ENCODE peak calls at places on chromosomes 7 and 10, in seven cellular contexts. T is cardiac fibroblast; H is fibroblast of pulmonary artery; C is endodermal cell; G is CD8-positive, alpha-beta T cell; Z is AG09309; Y is MM.1S. S is an unnamed sample.

GRCh38 chr7:134778941-134779740 is at the start of gene CALD1:
- DNase-seq in Y (peak; percentile 22), Z (peak; percentile 99), T (peak; percentile 98), G (no peak), C (peak; percentile 95), H (peak; percentile 100), S (peak; percentile 99)

GRCh38 chr7:2195403-2196246 is 37.1 kb downstream of the MAD1L1 start:
- DNase-seq in H (no peak), Y (no peak), G (no peak), T (no peak), Z (no peak), C (no peak), S (no peak)

GRCh38 chr7:116674508-116675173 is 2.6 kb downstream of the MET start:
- DNase-seq in Y (no peak), T (no peak), H (no peak), G (no peak), C (no peak), Z (no peak), S (no peak)

GRCh38 chr7:77338883-77339629 is 77.1 kb downstream of the GSAP start:
- DNase-seq in T (peak; percentile 59), Z (no peak), H (peak; percentile 65), G (no peak), C (no peak), Y (no peak), S (no peak)

GRCh38 chr10:86931872-86932271 is 25.5 kb downstream of the MMRN2 start:
- DNase-seq in C (no peak), T (peak; percentile 71), H (peak; percentile 73), Z (peak; percentile 58), G (no peak), Y (no peak), S (peak; percentile 26)

GRCh38 chr7:24573554-24574338 is 494 bp downstream of the PALS2 start:
- DNase-seq in T (peak; percentile 59), G (peak; percentile 4), C (peak; percentile 88), H (peak; percentile 59), Y (peak; percentile 68), Z (no peak), S (no peak)

GRCh38 chr10:132934953-132935352 is 7.4 kb downstream of the CFAP46 start:
- DNase-seq in T (no peak), C (no peak), H (no peak), G (no peak), Y (no peak), Z (no peak), S (no peak)

GRCh38 chr10:116852246-116852645 is 2.9 kb downstream of the ENO4 start:
- DNase-seq in H (no peak), T (no peak), Y (no peak), C (no peak), Z (no peak), G (no peak), S (no peak)

GRCh38 chr7:66150471-66150870 is 35.8 kb downstream of the CRCP start:
- DNase-seq in Z (peak; percentile 59), Y (no peak), C (no peak), H (peak; percentile 85), G (no peak), T (peak; percentile 90), S (no peak)

DNA sequence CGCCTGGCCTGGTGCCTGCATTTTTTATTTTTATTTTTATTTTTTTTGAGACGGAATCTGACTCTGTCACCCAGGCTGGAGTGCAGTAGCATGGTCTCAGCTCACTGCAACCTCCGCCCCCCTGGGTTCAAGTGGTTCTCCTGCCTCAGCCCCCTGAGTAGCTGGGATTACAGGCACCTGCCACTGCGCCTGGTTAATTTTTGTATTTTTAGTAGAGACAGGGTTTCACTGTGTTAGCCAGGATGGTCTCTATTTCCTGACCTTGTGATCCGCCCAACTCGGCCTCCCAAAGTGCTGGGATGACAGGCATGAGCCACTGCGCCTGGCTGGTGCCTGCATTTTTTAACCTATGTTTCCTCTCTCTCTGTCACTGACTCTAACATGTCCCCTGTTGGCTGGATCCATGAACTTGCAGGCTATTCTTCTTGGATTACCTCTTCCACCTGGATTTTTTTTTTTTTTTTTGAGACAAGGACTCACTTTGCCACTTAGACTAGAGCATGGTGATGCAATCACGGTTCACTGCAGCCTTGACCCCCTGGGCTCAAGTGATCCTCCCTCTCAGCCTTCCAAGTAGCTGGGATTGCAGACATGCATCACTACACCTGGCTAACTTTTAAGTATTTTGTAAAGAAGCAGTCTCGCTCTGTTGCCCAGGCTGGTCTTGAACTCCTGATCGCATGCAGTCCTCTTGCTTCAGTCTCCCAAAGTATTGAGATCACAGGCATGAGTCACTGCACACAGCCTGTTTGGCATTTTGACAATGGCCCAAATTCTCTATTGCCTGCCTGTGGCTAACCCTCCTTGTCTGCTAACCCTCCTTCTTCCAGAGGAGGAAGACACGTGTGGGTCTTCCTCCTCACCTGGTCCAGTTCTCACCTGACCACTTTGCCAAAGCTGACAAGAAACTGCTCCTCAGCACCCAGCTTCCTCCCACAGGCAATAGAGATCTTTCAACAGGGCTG is 23.0 kb upstream of the PRPF18 start:
- DNase-seq in T (no peak), H (no peak), Y (no peak), Z (no peak), C (no peak), G (no peak), S (no peak)
- TF ChIP-seq CTCF in T (no peak), H (no peak), Y (no peak), Z (no peak), C (no peak), G (no peak), S (no peak)

GRCh38 chr10:130175074-130175473 is 38.9 kb downstream of the GLRX3 start:
- DNase-seq in Y (no peak), H (no peak), T (no peak), C (no peak), Z (no peak), G (no peak), S (no peak)
- H3K4me3 ChIP-seq in Y (no peak overlapping the region), H (no peak overlapping the region), T (no peak overlapping the region), C (no peak overlapping the region), Z (no peak overlapping the region), G (no peak overlapping the region), S (no peak overlapping the region)

DNA sequence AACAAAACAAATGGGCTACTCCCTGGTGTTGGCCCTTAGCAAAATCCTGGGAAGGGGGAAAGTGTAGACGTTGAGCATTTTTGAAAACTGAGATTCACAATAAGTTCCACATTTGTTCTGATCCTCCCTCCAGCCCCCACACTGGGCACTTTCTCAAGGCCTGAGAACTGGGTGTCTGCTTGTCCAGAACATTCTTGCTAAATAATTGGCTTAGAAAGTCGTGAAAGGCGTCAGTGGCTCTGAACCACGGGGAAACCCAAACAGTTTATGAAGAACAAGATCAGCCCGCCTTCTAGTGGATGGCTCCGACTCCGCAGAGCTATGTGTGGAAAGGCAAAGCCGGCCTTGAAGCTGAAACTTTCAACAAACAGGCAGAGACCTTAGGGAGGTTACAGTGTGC is 370.1 kb downstream of the PRPF18 start:
- DNase-seq in C (peak; percentile 62), G (no peak), Y (no peak), Z (peak; percentile 65), H (peak; percentile 81), T (peak; percentile 69), S (no peak)
- TF ChIP-seq CTCF in C (peak; percentile 44), G (no peak), Y (no peak), Z (peak; percentile 64), H (peak; percentile 49), T (peak; percentile 74), S (peak; percentile 49)

DNA sequence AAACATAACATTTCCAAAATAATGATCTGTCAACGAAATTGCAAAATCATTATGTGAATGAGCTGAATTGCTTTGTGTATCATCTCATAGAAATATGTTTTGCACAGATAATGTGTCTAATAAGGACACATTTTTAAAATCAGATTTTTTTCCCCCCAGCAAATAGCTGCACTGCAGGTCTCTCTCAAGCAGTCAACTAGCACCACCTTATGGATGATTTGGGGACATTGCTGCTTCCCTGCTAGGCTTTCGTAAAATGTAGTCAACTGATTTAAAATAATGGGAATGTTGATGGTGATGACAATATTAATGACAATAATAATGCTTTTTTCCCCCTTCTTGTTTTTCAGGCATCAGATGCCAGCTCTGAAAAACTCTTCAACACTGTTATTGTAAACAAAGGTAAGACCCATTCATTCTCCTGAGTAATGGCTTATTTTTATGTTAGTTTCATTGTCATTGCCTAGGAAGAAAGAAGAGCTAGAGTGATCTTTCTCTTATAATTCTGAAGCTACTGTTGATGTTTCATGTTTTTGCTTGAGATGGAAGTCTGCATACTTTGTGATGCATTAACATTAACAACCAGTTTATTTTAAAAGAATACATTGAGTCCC is 433.6 kb upstream of the GALNT17 start:
- DNase-seq in Y (peak; percentile 70), H (peak; percentile 76), T (peak; percentile 76), C (no peak), G (no peak), Z (peak; percentile 43), S (no peak)
- H3K4me3 ChIP-seq in Y (no peak overlapping the region), H (no peak overlapping the region), T (no peak overlapping the region), C (peak overlapping the region; percentile 96), G (no peak overlapping the region), Z (no peak overlapping the region), S (no peak overlapping the region)

GRCh38 chr10:34731213-34731612 is 83.9 kb downstream of the PARD3 start:
- DNase-seq in G (no peak), Z (no peak), H (no peak), Y (no peak), C (no peak), T (no peak), S (no peak)

GRCh38 chr10:34734918-34735317 is 80.2 kb downstream of the PARD3 start:
- DNase-seq in T (no peak), Y (no peak), C (no peak), H (no peak), Z (no peak), G (no peak), S (no peak)

GRCh38 chr10:34731885-34732701 is 83.0 kb downstream of the PARD3 start:
- DNase-seq in H (peak; percentile 76), Z (peak; percentile 40), C (no peak), T (peak; percentile 66), Y (no peak), G (no peak), S (no peak)

GRCh38 chr10:34730726-34731125 is 84.4 kb downstream of the PARD3 start:
- DNase-seq in C (no peak), H (no peak), G (no peak), Z (no peak), Y (no peak), T (no peak), S (no peak)

DNA sequence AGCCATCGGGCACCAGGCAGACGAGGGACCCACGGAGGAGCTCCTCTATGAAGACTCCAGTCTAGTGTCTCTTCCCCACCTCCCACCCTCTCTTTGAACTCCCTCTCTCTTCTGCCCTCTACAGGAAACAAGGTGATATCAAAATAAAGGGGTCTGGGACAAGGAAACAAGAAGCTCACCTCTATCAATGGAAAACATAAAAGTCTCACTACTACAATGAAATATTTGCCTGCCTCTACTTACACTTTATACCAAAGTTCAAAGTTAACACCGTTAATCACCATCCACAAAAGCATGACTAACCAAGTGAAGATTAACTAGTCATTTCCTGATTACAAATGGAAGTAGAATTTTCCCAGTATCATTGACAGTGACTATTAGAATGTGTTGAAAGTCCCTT is 82.2 kb downstream of the PARD3 start:
- DNase-seq in G (no peak), C (no peak), T (no peak), Y (no peak), Z (no peak), H (peak; percentile 35), S (no peak)
- TF ChIP-seq CTCF in G (no peak), C (peak; percentile 72), T (peak; percentile 30), Y (peak; percentile 31), Z (peak; percentile 8), H (peak; percentile 38), S (no peak)

S was measured in AG04449.